ENCODE peak calls at places on chromosomes 6 and 20, in five cellular contexts. N is A673; S is AG04450; Y is suprapubic skin; X is CD4-positive, alpha-beta T cell. J is an unnamed sample.

GRCh38 chr6:34391023-34391485 is 1.4 kb downstream of the NUDT3 start:
- DNase-seq in Y (peak), X (no peak), S (no peak), N (peak), J (peak)

GRCh38 chr20:11755071-11755881 is 162.4 kb upstream of the BTBD3 start:
- DNase-seq in S (no peak), N (peak), X (no peak), Y (no peak), J (no peak)

GRCh38 chr20:50399003-50399916 is 110.9 kb upstream of the PTPN1 start:
- DNase-seq in N (no peak), S (no peak), Y (no peak), X (no peak), J (no peak)

GRCh38 chr6:1527098-1527497 is 82.6 kb upstream of the FOXC1 start:
- DNase-seq in N (no peak), X (no peak), Y (no peak), S (peak), J (peak)

GRCh38 chr6:110556317-110557115 is 80.1 kb upstream of the SLC22A16 start:
- DNase-seq in S (no peak), N (no peak), X (no peak), Y (no peak), J (no peak)

GRCh38 chr6:70956451-70957283 is at the start of gene B3GAT2:
- DNase-seq in S (no peak), N (peak), Y (no peak), X (no peak), J (no peak)

GRCh38 chr6:6812427-6812826 is 223.9 kb downstream of the LY86 start:
- DNase-seq in N (no peak), X (no peak), S (no peak), Y (peak), J (no peak)

GRCh38 chr6:126066068-126067048 is 80.0 kb downstream of the TRMT11 start:
- DNase-seq in S (no peak), X (no peak), N (no peak), Y (no peak), J (no peak)

GRCh38 chr20:14142964-14143627 is 147.8 kb downstream of the MACROD2 start:
- DNase-seq in N (no peak), X (no peak), Y (no peak), S (peak), J (peak)

GRCh38 chr6:121688974-121689373 is 253.5 kb downstream of the GJA1 start:
- DNase-seq in X (no peak), Y (no peak), S (no peak), N (no peak), J (no peak)

GRCh38 chr6:153140299-153140698 is 9.2 kb upstream of the RGS17 start:
- DNase-seq in S (no peak), N (no peak), X (no peak), Y (no peak), J (no peak)

GRCh38 chr6:138272543-138273305 is 54.4 kb upstream of the PBOV1 start:
- DNase-seq in S (no peak), X (no peak), Y (no peak), N (no peak), J (peak)

GRCh38 chr20:46975976-46976375 is 81.3 kb downstream of the EYA2 start:
- DNase-seq in S (no peak), N (no peak), X (no peak), Y (no peak), J (no peak)

GRCh38 chr6:168603234-168603633 is 162.2 kb downstream of the SMOC2 start:
- DNase-seq in Y (no peak), N (no peak), S (no peak), X (no peak), J (no peak)

GRCh38 chr6:66558189-66558588 is 851.2 kb upstream of the EYS start:
- DNase-seq in N (peak), X (no peak), S (no peak), Y (no peak), J (no peak)

GRCh38 chr6:158408552-158409130 is 96.4 kb downstream of the TULP4 start:
- DNase-seq in Y (peak), N (peak), X (no peak), S (no peak), J (peak)

DNA sequence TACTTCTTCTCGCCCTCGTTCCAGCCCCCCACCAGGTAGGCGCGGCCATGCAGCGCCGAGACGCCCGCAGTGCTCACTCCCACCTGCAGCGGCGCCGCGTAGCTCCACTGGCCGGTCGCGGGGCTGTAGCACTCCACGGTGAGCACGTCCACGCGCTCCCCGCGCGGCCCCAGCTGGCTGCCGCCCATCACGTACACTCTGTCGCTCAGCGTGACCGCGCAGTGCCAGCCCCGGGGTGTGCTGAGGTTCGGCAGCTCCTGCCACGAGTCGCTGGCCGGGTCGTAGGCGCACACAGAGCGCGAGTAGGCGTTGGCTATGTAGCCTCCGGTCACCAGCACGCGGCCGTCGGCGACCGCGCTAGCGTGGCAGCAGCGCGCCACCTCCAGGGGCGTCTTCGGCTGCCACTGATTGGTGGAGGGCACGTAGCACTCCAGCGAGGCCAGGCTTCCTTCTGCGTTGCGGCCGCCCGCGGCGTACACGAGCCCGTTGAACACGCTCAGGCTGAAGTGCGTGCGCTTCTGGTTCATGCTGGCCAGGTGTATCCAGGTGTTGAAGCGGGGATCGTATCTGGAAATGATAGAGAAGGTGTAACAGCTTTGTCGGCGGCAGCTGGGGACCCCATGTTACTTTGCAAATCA is 13.7 kb downstream of the KLHL31 start:
- DNase-seq in X (peak), Y (peak), S (no peak), N (peak), J (peak)
- H3K27ac ChIP-seq in X (no peak), Y (peak), S (no peak), N (no peak), J (no peak)

GRCh38 chr20:38115896-38116295 is 49.2 kb downstream of the TGM2 start:
- DNase-seq in S (no peak), N (no peak), Y (no peak), X (no peak), J (no peak)

GRCh38 chr20:38116409-38117165 is 48.5 kb downstream of the TGM2 start:
- DNase-seq in X (no peak), N (no peak), S (no peak), Y (no peak), J (no peak)

GRCh38 chr20:38113401-38114325 is 51.4 kb downstream of the TGM2 start:
- DNase-seq in X (no peak), Y (no peak), N (peak), S (no peak), J (peak)

GRCh38 chr20:38114353-38114791 is 50.7 kb downstream of the TGM2 start:
- DNase-seq in X (no peak), Y (no peak), S (no peak), N (no peak), J (peak)

DNA sequence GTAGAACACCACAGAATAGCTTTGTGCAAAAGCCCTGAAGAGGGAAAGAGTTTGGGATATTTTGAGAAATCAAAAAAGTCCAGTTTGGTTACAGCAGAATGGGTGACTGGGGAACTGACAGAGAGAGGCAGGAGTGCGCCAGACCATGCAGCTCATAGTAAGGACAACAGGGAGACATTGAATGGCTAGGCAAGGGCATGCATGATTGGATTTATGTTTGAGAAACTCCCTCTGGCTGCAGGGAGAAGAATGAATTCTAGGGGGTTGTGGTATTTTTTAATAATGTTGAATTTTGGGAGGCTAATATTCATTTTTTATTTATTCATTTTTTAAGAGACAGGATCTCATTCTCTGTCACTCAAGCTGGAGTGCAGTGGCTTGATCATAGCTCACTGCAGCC is 49.9 kb downstream of the TGM2 start:
- DNase-seq in S (no peak), N (no peak), X (no peak), Y (no peak), J (no peak)
- TF ChIP-seq CTCF in S (peak), N (peak), X (no peak), Y (no peak), J (peak)

GRCh38 chr20:62025832-62026563 is 39.7 kb downstream of the TAF4 start:
- DNase-seq in Y (no peak), N (peak), X (no peak), S (peak), J (peak)
- H3K27ac ChIP-seq in Y (no peak), N (no peak), X (no peak), S (no peak), J (no peak)

GRCh38 chr20:35603695-35604443 is 11.8 kb upstream of the SPAG4 start:
- DNase-seq in X (no peak), S (no peak), Y (peak), N (no peak), J (no peak)

GRCh38 chr20:35601990-35602389 is 13.6 kb upstream of the SPAG4 start:
- DNase-seq in N (no peak), X (no peak), S (no peak), Y (no peak), J (no peak)

GRCh38 chr20:35606127-35606526 is 9.5 kb upstream of the SPAG4 start:
- DNase-seq in X (no peak), Y (no peak), N (no peak), S (no peak), J (no peak)

GRCh38 chr20:35602851-35603495 is 12.7 kb upstream of the SPAG4 start:
- DNase-seq in Y (no peak), X (no peak), S (no peak), N (no peak), J (no peak)

GRCh38 chr20:35604444-35604750 is 11.2 kb upstream of the SPAG4 start:
- DNase-seq in N (no peak), Y (peak), X (no peak), S (no peak), J (no peak)
- TF ChIP-seq CTCF in N (peak), Y (no peak), X (peak), S (peak), J (peak)

GRCh38 chr6:32668226-32668747 is 1.8 kb upstream of the HLA-DQB1 start:
- DNase-seq in Y (no peak), S (no peak), X (peak), N (no peak), J (no peak)

GRCh38 chr6:32666420-32667300 is at the start of gene HLA-DQB1:
- DNase-seq in N (peak), S (no peak), Y (no peak), X (peak), J (no peak)

GRCh38 chr6:32665621-32666140 is 776 bp downstream of the HLA-DQB1 start:
- DNase-seq in N (no peak), S (no peak), Y (no peak), X (no peak), J (no peak)

GRCh38 chr6:32669893-32670292 is 3.4 kb upstream of the HLA-DQB1 start:
- DNase-seq in X (no peak), N (no peak), S (no peak), Y (no peak), J (no peak)

DNA sequence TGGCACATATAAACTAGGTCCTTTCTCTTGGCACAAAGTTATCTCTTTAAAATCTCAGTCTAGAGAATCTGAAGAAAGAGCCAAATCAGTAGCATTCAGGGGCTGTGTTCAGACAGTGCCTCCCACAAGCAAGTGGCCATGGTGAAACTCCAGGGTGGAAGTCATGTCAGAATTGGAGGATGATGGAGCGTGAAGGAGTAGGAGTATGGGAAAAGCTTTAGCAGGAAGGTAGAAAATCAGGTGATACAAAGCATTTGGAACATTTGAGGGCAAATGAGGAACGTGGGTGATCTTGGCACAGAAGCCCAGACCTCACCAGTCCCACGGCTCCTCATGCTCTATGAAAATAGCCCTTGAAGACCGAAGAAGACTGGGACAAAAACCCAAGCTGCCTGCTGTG is 2.8 kb upstream of the HLA-DQB1 start:
- DNase-seq in X (no peak), N (no peak), S (no peak), Y (no peak), J (no peak)
- H3K27ac ChIP-seq in X (no peak), N (no peak), S (no peak), Y (no peak), J (no peak)

GRCh38 chr6:109183109-109183508 is 87.8 kb downstream of the CEP57L1 start:
- DNase-seq in N (no peak), X (no peak), Y (no peak), S (no peak), J (no peak)
- TF ChIP-seq CTCF in N (no peak), X (no peak), Y (no peak), S (no peak), J (no peak)

GRCh38 chr20:23358923-23359572 is 2.9 kb upstream of the GZF1 start:
- DNase-seq in X (no peak), S (no peak), N (no peak), Y (no peak), J (no peak)

GRCh38 chr20:23358563-23358906 is 3.4 kb upstream of the GZF1 start:
- DNase-seq in S (no peak), N (no peak), X (no peak), Y (no peak), J (no peak)

GRCh38 chr20:23357767-23358562 is 4.0 kb upstream of the GZF1 start:
- DNase-seq in Y (peak), N (peak), X (peak), S (peak), J (peak)

GRCh38 chr20:23361108-23361650 is 803 bp upstream of the GZF1 start:
- DNase-seq in Y (no peak), N (no peak), S (no peak), X (no peak), J (no peak)

GRCh38 chr20:23356203-23356602 is 5.6 kb downstream of the NXT1 start:
- DNase-seq in Y (no peak), N (no peak), S (no peak), X (no peak), J (no peak)
- H3K27ac ChIP-seq in Y (no peak), N (no peak), S (no peak), X (no peak), J (no peak)

GRCh38 chr20:31593221-31594001 is 11.7 kb upstream of the ID1 start:
- DNase-seq in S (no peak), N (no peak), Y (peak), X (no peak), J (no peak)
- TF ChIP-seq CTCF in S (peak), N (no peak), Y (no peak), X (no peak), J (peak)

J was measured in brain microvascular endothelial cell.